ENCODE peak calls at places on chromosomes 16 and 17, in five cellular contexts. One of them, this sample, is unnamed. For H3K4me1, the result is how much of the 10 kb centered on the place peaks cover.

GRCh38 chr17:28298449-28298848 is 20.6 kb upstream of the TMEM97 start:
- DNase-seq in iPS DF 6.9: no peak
- DNase-seq in adrenal gland: peak
- DNase-seq in H9: no peak
- DNase-seq in ovary: no peak
- DNase-seq in this sample: no peak

GRCh38 chr16:15650698-15651161 is 685 bp downstream of the NDE1 start:
- DNase-seq in H9: peak
- DNase-seq in ovary: peak
- DNase-seq in iPS DF 6.9: no peak
- DNase-seq in adrenal gland: peak
- DNase-seq in this sample: peak

GRCh38 chr17:74267579-74267978 is 6.5 kb upstream of the DNAI2 start:
- DNase-seq in iPS DF 6.9: no peak
- DNase-seq in adrenal gland: no peak
- DNase-seq in ovary: no peak
- DNase-seq in H9: no peak
- DNase-seq in this sample: no peak

GRCh38 chr17:82358467-82359350 is at the start of gene TEX19:
- DNase-seq in ovary: no peak
- DNase-seq in adrenal gland: no peak
- DNase-seq in H9: peak
- DNase-seq in iPS DF 6.9: no peak
- DNase-seq in this sample: no peak

GRCh38 chr16:15811778-15812750 is 44.8 kb downstream of the MYH11 start:
- DNase-seq in H9: no peak
- DNase-seq in iPS DF 6.9: no peak
- DNase-seq in ovary: no peak
- DNase-seq in adrenal gland: no peak
- DNase-seq in this sample: peak

GRCh38 chr17:44197980-44198720 is 1.5 kb downstream of the ATXN7L3 start:
- DNase-seq in ovary: peak
- DNase-seq in adrenal gland: no peak
- DNase-seq in iPS DF 6.9: no peak
- DNase-seq in H9: no peak
- DNase-seq in this sample: peak

GRCh38 chr17:5592382-5592781 is 8.1 kb upstream of the NLRP1 start:
- DNase-seq in adrenal gland: no peak
- DNase-seq in iPS DF 6.9: no peak
- DNase-seq in ovary: no peak
- DNase-seq in H9: peak
- DNase-seq in this sample: peak

GRCh38 chr17:56810846-56811775 is 22.6 kb downstream of the C17orf67 start:
- DNase-seq in iPS DF 6.9: no peak
- DNase-seq in ovary: no peak
- DNase-seq in H9: no peak
- DNase-seq in adrenal gland: no peak
- DNase-seq in this sample: no peak

GRCh38 chr16:66594739-66595138 is 9.8 kb upstream of the CMTM3 start:
- DNase-seq in H9: no peak
- DNase-seq in iPS DF 6.9: no peak
- DNase-seq in ovary: no peak
- DNase-seq in adrenal gland: no peak
- DNase-seq in this sample: no peak

GRCh38 chr16:15434425-15435215 is at the start of gene BMERB1:
- DNase-seq in ovary: peak
- DNase-seq in iPS DF 6.9: no peak
- DNase-seq in adrenal gland: peak
- DNase-seq in H9: peak
- DNase-seq in this sample: peak

GRCh38 chr17:44878627-44879221 is 20.5 kb downstream of the EFTUD2 start:
- DNase-seq in iPS DF 6.9: no peak
- DNase-seq in H9: no peak
- DNase-seq in ovary: peak
- DNase-seq in adrenal gland: peak
- DNase-seq in this sample: peak

GRCh38 chr16:25014500-25015147 is 545 bp downstream of the ARHGAP17 start:
- DNase-seq in ovary: peak
- DNase-seq in iPS DF 6.9: no peak
- DNase-seq in H9: peak
- DNase-seq in adrenal gland: peak
- DNase-seq in this sample: peak

GRCh38 chr17:63132509-63132911 is 166.5 kb downstream of the TANC2 start:
- DNase-seq in adrenal gland: no peak
- DNase-seq in H9: no peak
- DNase-seq in ovary: no peak
- DNase-seq in iPS DF 6.9: no peak
- DNase-seq in this sample: no peak

GRCh38 chr17:4485676-4486646 is 12.7 kb upstream of the SPNS2 start:
- DNase-seq in adrenal gland: no peak
- DNase-seq in iPS DF 6.9: no peak
- DNase-seq in ovary: no peak
- DNase-seq in H9: no peak
- DNase-seq in this sample: no peak

GRCh38 chr16:69123894-69124293 is 8.5 kb downstream of the CHTF8 start:
- DNase-seq in H9: no peak
- DNase-seq in adrenal gland: peak
- DNase-seq in iPS DF 6.9: no peak
- DNase-seq in ovary: peak
- DNase-seq in this sample: peak

GRCh38 chr17:6078370-6078950 is 8.3 kb downstream of the WSCD1 start:
- DNase-seq in adrenal gland: no peak
- DNase-seq in iPS DF 6.9: no peak
- DNase-seq in H9: no peak
- DNase-seq in ovary: no peak
- DNase-seq in this sample: no peak

GRCh38 chr16:57319646-57320045 is 35.2 kb upstream of the PLLP start:
- DNase-seq in ovary: no peak
- DNase-seq in H9: no peak
- DNase-seq in adrenal gland: no peak
- DNase-seq in iPS DF 6.9: no peak
- DNase-seq in this sample: no peak

GRCh38 chr16:8714143-8714542 is 39.7 kb downstream of the ABAT start:
- DNase-seq in ovary: no peak
- DNase-seq in iPS DF 6.9: no peak
- DNase-seq in adrenal gland: no peak
- DNase-seq in H9: no peak
- DNase-seq in this sample: no peak

GRCh38 chr17:8204761-8205555 is 5.4 kb downstream of the AURKB start:
- DNase-seq in adrenal gland: no peak
- DNase-seq in iPS DF 6.9: no peak
- DNase-seq in ovary: no peak
- DNase-seq in H9: no peak
- DNase-seq in this sample: no peak

GRCh38 chr17:33521784-33522183 is 228.7 kb upstream of the ASIC2 start:
- DNase-seq in ovary: no peak
- DNase-seq in iPS DF 6.9: no peak
- DNase-seq in adrenal gland: peak
- DNase-seq in H9: peak
- DNase-seq in this sample: no peak

GRCh38 chr17:28599311-28600184 is 723 bp upstream of the SPAG5 start:
- DNase-seq in adrenal gland: peak
- DNase-seq in ovary: peak
- DNase-seq in H9: peak
- DNase-seq in iPS DF 6.9: no peak
- DNase-seq in this sample: peak

GRCh38 chr17:49779730-49780220 is 8.7 kb upstream of the KAT7 start:
- DNase-seq in ovary: peak
- DNase-seq in adrenal gland: peak
- DNase-seq in H9: no peak
- DNase-seq in iPS DF 6.9: no peak
- DNase-seq in this sample: peak

GRCh38 chr16:10385725-10386516 is at the start of gene ATF7IP2:
- DNase-seq in ovary: peak
- DNase-seq in iPS DF 6.9: peak
- DNase-seq in adrenal gland: peak
- DNase-seq in H9: peak
- DNase-seq in this sample: peak

GRCh38 chr16:4664538-4665418 is 28.6 kb upstream of the NUDT16L1 start:
- DNase-seq in ovary: peak
- DNase-seq in adrenal gland: no peak
- DNase-seq in H9: peak
- DNase-seq in iPS DF 6.9: no peak
- DNase-seq in this sample: peak
- H3K4me1 ChIP-seq in ovary: under half
- H3K4me1 ChIP-seq in adrenal gland: under half
- H3K4me1 ChIP-seq in H9: under half
- H3K4me1 ChIP-seq in iPS DF 6.9: under half
- H3K4me1 ChIP-seq in this sample: under half

DNA sequence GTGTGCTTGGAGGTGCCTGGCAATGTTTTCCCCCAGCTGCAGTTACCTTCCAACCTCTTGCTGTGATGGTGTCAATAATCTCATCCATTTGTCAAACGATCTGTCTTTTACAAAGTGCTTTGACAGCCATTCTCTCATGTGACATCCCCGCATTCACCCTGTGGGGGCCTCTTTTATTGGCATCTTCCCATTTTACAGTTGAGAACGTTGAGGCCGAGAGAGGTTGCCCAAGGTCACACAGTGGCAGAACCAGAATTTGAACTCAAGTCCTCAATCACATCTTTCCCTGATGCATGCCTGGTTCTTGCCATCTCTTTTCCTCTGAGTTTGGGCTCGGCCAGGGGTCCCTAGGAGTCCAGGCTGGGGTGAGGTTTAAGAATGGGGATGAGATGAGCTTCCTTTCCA is 1.5 kb downstream of the TAOK2 start:
- DNase-seq in ovary: no peak
- DNase-seq in adrenal gland: no peak
- DNase-seq in H9: no peak
- DNase-seq in iPS DF 6.9: no peak
- DNase-seq in this sample: no peak
- H3K4me1 ChIP-seq in ovary: under half
- H3K4me1 ChIP-seq in adrenal gland: under half
- H3K4me1 ChIP-seq in H9: under half
- H3K4me1 ChIP-seq in iPS DF 6.9: under half
- H3K4me1 ChIP-seq in this sample: under half

GRCh38 chr16:89316701-89317100 is 99.2 kb downstream of the ZNF778 start:
- DNase-seq in iPS DF 6.9: no peak
- DNase-seq in ovary: no peak
- DNase-seq in H9: no peak
- DNase-seq in adrenal gland: no peak
- DNase-seq in this sample: no peak

GRCh38 chr16:89315791-89316581 is 98.5 kb downstream of the ZNF778 start:
- DNase-seq in ovary: no peak
- DNase-seq in H9: no peak
- DNase-seq in iPS DF 6.9: no peak
- DNase-seq in adrenal gland: peak
- DNase-seq in this sample: peak

GRCh38 chr16:89318430-89318758 is 100.9 kb downstream of the ZNF778 start:
- DNase-seq in adrenal gland: no peak
- DNase-seq in ovary: no peak
- DNase-seq in H9: no peak
- DNase-seq in iPS DF 6.9: no peak
- DNase-seq in this sample: no peak

GRCh38 chr16:89317729-89318429 is 100.4 kb downstream of the ZNF778 start:
- DNase-seq in iPS DF 6.9: no peak
- DNase-seq in adrenal gland: no peak
- DNase-seq in ovary: no peak
- DNase-seq in H9: no peak
- DNase-seq in this sample: no peak

DNA sequence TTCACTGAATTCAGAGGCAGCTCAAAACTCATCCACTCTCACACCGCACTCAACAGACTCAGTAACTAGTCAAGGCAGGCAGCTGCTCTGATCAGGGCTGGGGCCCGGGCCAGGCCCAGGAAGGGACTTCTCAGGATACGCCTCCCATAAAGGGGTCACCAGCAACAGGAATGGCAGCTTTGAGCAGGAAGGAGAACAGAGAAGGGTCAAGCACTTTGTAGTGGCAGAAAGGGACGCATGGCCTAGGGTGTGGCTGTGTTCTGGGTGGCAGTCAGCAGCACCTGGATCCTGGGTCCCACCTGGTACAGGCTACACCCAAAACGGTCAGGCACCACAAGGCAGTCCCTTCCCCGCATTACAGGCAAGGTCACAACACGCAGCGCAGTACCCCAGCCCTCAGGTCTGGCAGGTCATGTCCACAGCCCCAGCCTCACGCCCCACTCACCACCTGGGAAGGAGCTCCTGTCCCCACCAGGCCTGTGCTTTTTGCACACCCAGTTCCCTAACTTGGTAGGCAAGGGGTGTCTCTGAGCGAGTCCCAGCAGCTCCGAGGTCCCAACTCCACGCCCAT is 99.7 kb downstream of the ZNF778 start:
- DNase-seq in iPS DF 6.9: no peak
- DNase-seq in adrenal gland: no peak
- DNase-seq in H9: no peak
- DNase-seq in ovary: no peak
- DNase-seq in this sample: no peak
- H3K4me1 ChIP-seq in iPS DF 6.9: under half
- H3K4me1 ChIP-seq in adrenal gland: half or more
- H3K4me1 ChIP-seq in H9: under half
- H3K4me1 ChIP-seq in ovary: under half
- H3K4me1 ChIP-seq in this sample: under half

GRCh38 chr17:40321502-40322416 is 12.8 kb downstream of the RARA start:
- DNase-seq in adrenal gland: peak
- DNase-seq in H9: peak
- DNase-seq in ovary: peak
- DNase-seq in iPS DF 6.9: no peak
- DNase-seq in this sample: no peak
- H3K4me1 ChIP-seq in adrenal gland: half or more
- H3K4me1 ChIP-seq in H9: under half
- H3K4me1 ChIP-seq in ovary: half or more
- H3K4me1 ChIP-seq in iPS DF 6.9: under half
- H3K4me1 ChIP-seq in this sample: half or more

DNA sequence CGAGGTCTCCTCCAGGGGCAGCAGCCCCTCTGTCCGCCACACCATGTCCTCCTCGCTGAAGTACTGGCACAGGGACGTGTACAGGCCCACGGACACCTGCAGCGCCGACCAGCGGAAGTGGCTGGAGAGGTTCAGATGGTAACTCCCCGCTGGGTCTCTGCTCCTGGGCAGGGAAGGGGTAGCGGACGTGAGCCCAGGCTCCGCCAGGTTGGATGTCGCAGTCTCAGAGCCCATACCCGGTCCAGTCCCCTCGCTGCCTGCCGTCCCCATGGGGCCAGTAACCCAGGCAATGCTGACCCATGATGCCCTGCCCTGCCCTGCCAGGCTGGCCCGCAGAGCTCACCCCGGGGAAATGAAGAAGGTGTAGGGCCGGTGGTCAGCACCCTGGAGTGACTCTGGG is 33.2 kb downstream of the PKD1 start:
- DNase-seq in adrenal gland: no peak
- DNase-seq in ovary: no peak
- DNase-seq in H9: no peak
- DNase-seq in iPS DF 6.9: no peak
- DNase-seq in this sample: no peak
- H3K4me1 ChIP-seq in adrenal gland: under half
- H3K4me1 ChIP-seq in ovary: under half
- H3K4me1 ChIP-seq in H9: under half
- H3K4me1 ChIP-seq in iPS DF 6.9: under half
- H3K4me1 ChIP-seq in this sample: under half

This sample was measured in fibroblast of lung.